ENCODE peak calls at places on chromosomes 6 and 20, in six cellular contexts. C is A549, Z is adrenal gland, R is suprapubic skin, U is lower leg skin, J is breast epithelium. N is an unnamed sample.

GRCh38 chr6:14113951-14114350 is 3.6 kb upstream of the CD83 start:
- DNase-seq in C (no peak), Z (no peak), R (no peak), U (no peak), J (no peak), N (no peak)

GRCh38 chr6:75579951-75580350 is 21.7 kb upstream of the SENP6 start:
- DNase-seq in C (no peak), Z (no peak), R (no peak), U (no peak), J (no peak), N (no peak)

GRCh38 chr20:19449051-19449450 is 236.6 kb downstream of the SLC24A3 start:
- DNase-seq in C (no peak), Z (no peak), R (no peak), U (peak; percentile 59), J (peak; percentile 70), N (no peak)

GRCh38 chr6:12203001-12203400 is 87.2 kb upstream of the EDN1 start:
- DNase-seq in C (peak; percentile 57), Z (no peak), R (no peak), U (no peak), J (no peak), N (no peak)

GRCh38 chr20:7180261-7181045 is 413.0 kb downstream of the BMP2 start:
- DNase-seq in C (no peak), Z (no peak), R (no peak), U (no peak), J (no peak), N (no peak)

GRCh38 chr20:41047279-41047974 is 18.8 kb downstream of the TOP1 start:
- DNase-seq in C (no peak), Z (no peak), R (no peak), U (no peak), J (no peak), N (no peak)

GRCh38 chr20:37816003-37816402 is 86.9 kb upstream of the VSTM2L start:
- DNase-seq in C (no peak), Z (no peak), R (no peak), U (no peak), J (no peak), N (no peak)

GRCh38 chr6:53432318-53433161 is 83.8 kb upstream of the ELOVL5 start:
- DNase-seq in C (peak; percentile 63), Z (peak; percentile 89), R (no peak), U (no peak), J (no peak), N (no peak)

GRCh38 chr6:170253910-170254269 is 37.0 kb downstream of the DLL1 start:
- DNase-seq in C (no peak), Z (no peak), R (no peak), U (no peak), J (no peak), N (no peak)

GRCh38 chr20:1761116-1761515 is 103.5 kb upstream of the SIRPG start:
- DNase-seq in C (peak; percentile 49), Z (peak; percentile 62), R (no peak), U (no peak), J (no peak), N (no peak)

GRCh38 chr6:155186052-155186658 is 77.7 kb upstream of the CLDN20 start:
- DNase-seq in C (no peak), Z (no peak), R (no peak), U (no peak), J (no peak), N (no peak)

GRCh38 chr6:109075934-109076333 is 18.7 kb downstream of the SESN1 start:
- DNase-seq in C (no peak), Z (no peak), R (no peak), U (no peak), J (no peak), N (no peak)

DNA sequence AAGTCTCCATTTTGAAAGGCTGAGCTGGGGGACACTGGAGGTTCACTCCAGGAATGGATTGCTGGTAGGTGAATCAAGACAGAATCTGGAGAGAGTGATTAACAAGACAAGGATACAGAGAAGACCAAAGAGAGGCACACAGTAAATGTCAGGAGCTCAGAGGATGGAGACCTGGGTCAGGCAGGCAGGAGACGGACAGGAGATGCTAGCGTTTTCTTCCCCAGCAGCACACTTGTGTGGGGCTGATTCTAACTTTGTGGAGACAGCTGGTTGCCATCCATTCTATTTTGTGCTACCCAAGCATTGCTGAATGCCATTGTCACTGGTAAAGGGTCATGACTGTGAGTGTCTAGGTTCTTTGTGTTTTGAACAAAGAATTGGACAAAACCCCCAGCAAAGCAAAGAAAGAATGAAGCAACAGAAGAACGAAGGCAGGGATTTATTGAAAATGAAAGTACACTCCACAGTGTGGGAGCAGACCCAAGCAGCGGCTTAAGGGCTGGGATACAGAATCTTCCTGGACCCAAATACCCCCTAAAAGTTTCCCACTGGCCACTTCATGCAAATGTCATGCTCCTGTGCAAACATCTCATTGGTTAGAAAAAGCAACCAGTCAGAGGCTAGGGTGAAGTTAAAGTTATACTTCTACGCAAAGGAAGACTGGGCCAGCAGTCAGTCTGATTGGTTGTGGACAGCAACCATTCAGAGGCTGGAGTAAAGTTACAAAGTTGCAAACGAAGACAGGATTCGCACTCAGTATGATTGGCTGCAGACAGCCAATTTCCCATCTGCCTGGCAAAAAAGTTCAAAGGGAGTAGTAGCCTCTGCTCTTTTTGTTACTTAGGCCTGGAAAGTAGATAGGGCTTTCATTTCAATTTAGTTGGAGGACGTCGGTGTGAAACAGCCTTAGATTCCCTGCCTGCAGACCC is 17.5 kb downstream of the PTK7 start:
- DNase-seq in C (no peak), Z (peak; percentile 62), R (no peak), U (no peak), J (peak; percentile 30), N (no peak)
- H3K4me3 ChIP-seq in C (no peak overlapping the region), Z (peak overlapping the region; percentile 64), R (peak overlapping the region; percentile 45), U (no peak overlapping the region), J (peak overlapping the region; percentile 34), N (peak overlapping the region; percentile 55)

GRCh38 chr20:58900292-58900931 is 47.9 kb downstream of the GNAS start:
- DNase-seq in C (no peak), Z (no peak), R (no peak), U (no peak), J (no peak), N (no peak)

GRCh38 chr20:58905236-58905635 is 52.7 kb downstream of the GNAS start:
- DNase-seq in C (no peak), Z (no peak), R (no peak), U (no peak), J (no peak), N (no peak)

GRCh38 chr20:58903636-58904035 is 51.1 kb downstream of the GNAS start:
- DNase-seq in C (no peak), Z (no peak), R (no peak), U (no peak), J (no peak), N (no peak)

GRCh38 chr20:58899518-58899917 is 47.0 kb downstream of the GNAS start:
- DNase-seq in C (no peak), Z (no peak), R (no peak), U (no peak), J (no peak), N (no peak)

GRCh38 chr20:58902003-58902402 is 49.5 kb downstream of the GNAS start:
- DNase-seq in C (no peak), Z (no peak), R (no peak), U (no peak), J (no peak), N (no peak)
- TF ChIP-seq POLR2A in C (no peak), Z (no peak), R (no peak), U (no peak), J (no peak), N (no peak)

DNA sequence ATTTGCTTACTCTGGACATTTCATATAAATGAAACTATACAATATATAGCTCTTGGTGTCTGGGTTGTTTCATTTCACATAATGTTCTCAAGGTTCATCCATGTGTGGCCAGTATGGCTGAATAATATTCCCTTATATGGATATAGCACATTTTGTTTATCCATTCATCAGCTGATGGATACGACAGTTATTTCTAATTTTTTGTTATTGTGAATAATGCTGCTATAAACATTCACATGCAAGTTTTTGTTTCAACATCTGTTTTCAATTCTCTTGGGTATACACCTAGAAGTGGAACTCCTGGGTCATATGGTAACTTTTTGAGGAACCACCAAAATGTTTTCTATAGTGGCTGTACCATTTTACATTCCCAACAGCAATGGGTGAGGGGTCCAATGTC is 101.1 kb downstream of the CDK19 start:
- DNase-seq in C (no peak), Z (no peak), R (no peak), U (no peak), J (no peak), N (no peak)
- H3K4me3 ChIP-seq in C (no peak overlapping the region), Z (no peak overlapping the region), R (no peak overlapping the region), U (no peak overlapping the region), J (no peak overlapping the region), N (no peak overlapping the region)

DNA sequence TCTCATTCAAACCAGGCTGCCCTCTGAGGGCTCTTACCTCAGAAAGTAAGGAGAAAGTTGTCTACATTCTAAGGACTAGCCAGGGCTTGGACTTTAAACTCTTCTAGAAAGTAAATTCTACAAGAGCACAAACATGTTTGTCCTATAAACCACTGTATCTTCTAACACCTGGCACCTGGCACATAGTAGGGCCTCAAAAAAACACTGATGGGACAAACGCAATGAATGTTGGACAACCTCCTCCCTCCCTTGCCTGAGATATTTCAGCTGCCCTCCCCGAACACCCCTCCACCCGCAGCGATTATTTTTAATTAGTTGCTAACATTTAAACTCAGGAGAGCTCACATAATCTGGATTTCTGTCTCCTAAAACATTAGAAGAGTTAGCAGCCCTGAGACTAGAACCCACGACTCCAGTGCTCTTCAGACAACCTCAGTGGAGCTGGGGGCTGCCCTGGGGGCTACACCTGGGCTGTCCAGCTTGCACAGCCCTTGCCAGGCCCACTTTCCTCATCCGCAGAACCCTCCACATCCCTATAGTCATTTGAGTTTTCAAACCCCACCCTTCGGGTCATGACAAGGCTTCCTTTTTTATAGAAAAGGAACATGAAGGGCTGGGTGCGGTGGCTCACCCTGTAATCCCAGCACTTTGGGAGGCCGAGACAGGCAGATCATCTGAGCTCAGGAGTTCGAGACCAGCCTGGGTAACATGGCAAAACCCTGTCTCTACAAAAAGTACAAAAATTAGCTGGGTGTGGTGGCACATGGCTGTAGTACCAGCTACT is 4.9 kb downstream of the HCK start:
- DNase-seq in C (no peak), Z (no peak), R (no peak), U (peak; percentile 65), J (no peak), N (no peak)
- TF ChIP-seq POLR2A in C (no peak), Z (no peak), R (no peak), U (no peak), J (no peak), N (no peak)

GRCh38 chr6:6332240-6332639 is 11.8 kb upstream of the F13A1 start:
- DNase-seq in C (no peak), Z (no peak), R (no peak), U (no peak), J (no peak), N (no peak)

GRCh38 chr6:6333498-6333897 is 13.0 kb upstream of the F13A1 start:
- DNase-seq in C (no peak), Z (no peak), R (no peak), U (no peak), J (no peak), N (no peak)

GRCh38 chr6:6332873-6333272 is 12.4 kb upstream of the F13A1 start:
- DNase-seq in C (no peak), Z (no peak), R (no peak), U (no peak), J (no peak), N (no peak)

GRCh38 chr6:6330407-6330806 is 9.9 kb upstream of the F13A1 start:
- DNase-seq in C (no peak), Z (no peak), R (no peak), U (no peak), J (no peak), N (no peak)

DNA sequence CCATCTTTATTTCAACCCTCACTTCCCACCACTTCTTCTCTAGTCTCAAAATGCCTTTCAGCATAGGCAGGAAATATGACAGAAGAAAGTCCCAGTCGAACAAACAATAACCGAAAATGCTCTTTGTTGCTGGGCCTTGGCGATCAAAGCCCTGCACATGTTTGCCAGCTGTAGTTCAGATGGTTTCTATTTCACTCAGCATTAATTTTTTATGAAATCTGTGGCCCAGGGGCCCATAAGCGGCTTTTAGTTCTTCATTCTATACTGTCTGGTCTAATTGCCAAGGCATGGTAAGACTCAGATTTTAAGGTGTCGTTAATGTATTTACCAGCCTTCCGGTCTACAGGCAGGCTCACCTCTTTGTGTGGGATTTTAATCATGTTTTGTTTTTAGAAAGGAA is 10.9 kb upstream of the F13A1 start:
- DNase-seq in C (no peak), Z (no peak), R (no peak), U (no peak), J (no peak), N (no peak)
- H3K4me3 ChIP-seq in C (no peak overlapping the region), Z (no peak overlapping the region), R (no peak overlapping the region), U (no peak overlapping the region), J (no peak overlapping the region), N (no peak overlapping the region)